ENCODE peak calls at places on chromosomes 11 and 22, in eight cellular contexts. P is fibroblast of villous mesenchyme; D is omental fat pad; I is CD8-positive, alpha-beta T cell; T is thoracic aorta; U is HFF-Myc; H is adrenal gland; V is colonic mucosa. N is an unnamed sample.

GRCh38 chr22:31206896-31207687 is 5.0 kb upstream of the LIMK2 start:
- DNase-seq in V (peak), P (no peak), H (no peak), I (no peak), U (no peak), D (no peak), T (no peak), N (peak)

GRCh38 chr22:27213291-27213690 is 555.9 kb downstream of the MIAT start:
- DNase-seq in P (no peak), H (no peak), I (no peak), D (no peak), U (no peak), T (no peak), V (no peak), N (no peak)

GRCh38 chr11:120722539-120722938 is 211.0 kb downstream of the GRIK4 start:
- DNase-seq in U (no peak), T (no peak), D (no peak), H (no peak), P (no peak), V (no peak), I (no peak), N (no peak)

GRCh38 chr11:8531312-8531711 is 62.7 kb downstream of the STK33 start:
- DNase-seq in P (peak), V (no peak), U (peak), D (no peak), I (no peak), T (no peak), H (no peak), N (no peak)

GRCh38 chr22:30245985-30246901 is at the start of gene LIF:
- DNase-seq in P (peak), I (peak), H (no peak), V (peak), T (no peak), D (no peak), U (no peak), N (peak)

GRCh38 chr11:69361048-69361447 is 67.1 kb downstream of the MYEOV start:
- DNase-seq in V (peak), D (no peak), U (no peak), T (no peak), P (no peak), H (no peak), I (no peak), N (no peak)

GRCh38 chr22:31173386-31174145 is 13.6 kb downstream of the RNF185 start:
- DNase-seq in D (no peak), V (no peak), U (no peak), T (no peak), I (no peak), P (peak), H (no peak), N (no peak)

GRCh38 chr22:26367402-26368245 is 61.4 kb upstream of the ASPHD2 start:
- DNase-seq in U (no peak), H (no peak), P (peak), D (peak), T (no peak), I (peak), V (peak), N (peak)

GRCh38 chr11:126102436-126102894 is 39.8 kb upstream of the CDON start:
- DNase-seq in P (no peak), V (no peak), D (no peak), U (no peak), I (no peak), H (no peak), T (no peak), N (no peak)

GRCh38 chr22:43289551-43289963 is 53.6 kb downstream of the SCUBE1 start:
- DNase-seq in P (peak), D (no peak), V (no peak), H (no peak), I (no peak), T (no peak), U (no peak), N (no peak)

GRCh38 chr22:20268350-20269012 is 363 bp upstream of the RTN4R start:
- DNase-seq in I (peak), H (no peak), D (no peak), P (peak), U (no peak), T (no peak), V (peak), N (peak)

GRCh38 chr11:66417000-66417399 is 3.8 kb upstream of the NPAS4 start:
- DNase-seq in H (no peak), T (no peak), D (no peak), U (no peak), V (no peak), I (no peak), P (no peak), N (no peak)

GRCh38 chr11:32033491-32033890 is 57.4 kb upstream of the RCN1 start:
- DNase-seq in T (no peak), I (no peak), H (no peak), D (no peak), V (no peak), U (no peak), P (no peak), N (no peak)

GRCh38 chr22:44399196-44399837 is 86.6 kb upstream of the SHISAL1 start:
- DNase-seq in P (no peak), V (no peak), H (no peak), U (no peak), I (no peak), D (peak), T (no peak), N (no peak)

GRCh38 chr11:5928811-5929210 is 13.2 kb upstream of the OR56A3 start:
- DNase-seq in T (no peak), V (no peak), P (no peak), D (no peak), H (no peak), U (no peak), I (no peak), N (no peak)

GRCh38 chr11:72780291-72781062 is 13.4 kb downstream of the STARD10 start:
- DNase-seq in T (no peak), U (no peak), H (no peak), V (no peak), D (no peak), I (no peak), P (no peak), N (peak)

GRCh38 chr22:16932577-16932976 is 75.4 kb downstream of the GAB4 start:
- DNase-seq in D (no peak), V (no peak), P (no peak), U (no peak), H (peak), I (no peak), T (no peak), N (no peak)

GRCh38 chr22:44885806-44886360 is 123.9 kb downstream of the PHF21B start:
- DNase-seq in H (no peak), U (no peak), D (no peak), T (no peak), I (no peak), V (no peak), P (no peak), N (no peak)

GRCh38 chr11:122189259-122189658 is 73.2 kb upstream of the BLID start:
- DNase-seq in D (no peak), I (no peak), P (peak), U (peak), V (no peak), T (no peak), H (peak), N (no peak)

GRCh38 chr11:11481371-11481770 is 128.3 kb upstream of the CSNK2A3 start:
- DNase-seq in V (no peak), D (no peak), P (no peak), H (no peak), I (no peak), T (no peak), U (no peak), N (no peak)

GRCh38 chr22:41722496-41722895 is 23.2 kb downstream of the MEI1 start:
- DNase-seq in I (no peak), D (no peak), H (no peak), V (no peak), P (no peak), T (no peak), U (no peak), N (no peak)

GRCh38 chr11:75198278-75198948 is 42.2 kb upstream of the TPBGL start:
- DNase-seq in U (no peak), P (no peak), D (no peak), T (no peak), V (no peak), I (no peak), H (no peak), N (no peak)

GRCh38 chr11:32053151-32053550 is 37.7 kb upstream of the RCN1 start:
- DNase-seq in T (no peak), D (no peak), V (no peak), P (no peak), U (no peak), I (no peak), H (no peak), N (no peak)

GRCh38 chr11:89441606-89442005 is 49.6 kb downstream of the NOX4 start:
- DNase-seq in I (no peak), T (no peak), V (no peak), H (no peak), U (no peak), P (no peak), D (no peak), N (no peak)

GRCh38 chr22:27717094-27717493 is 84.5 kb downstream of the MN1 start:
- DNase-seq in U (no peak), V (no peak), I (no peak), D (no peak), H (no peak), P (no peak), T (no peak), N (no peak)

GRCh38 chr11:111307472-111308108 is 9.2 kb downstream of the POU2AF3 start:
- DNase-seq in H (no peak), T (no peak), U (no peak), P (no peak), V (no peak), I (no peak), D (no peak), N (no peak)

GRCh38 chr11:64067257-64067993 is 31.7 kb downstream of the FLRT1 start:
- DNase-seq in V (no peak), H (no peak), I (peak), U (no peak), T (no peak), P (no peak), D (no peak), N (no peak)

GRCh38 chr11:27317751-27318150 is 45.3 kb downstream of the CCDC34 start:
- DNase-seq in H (peak), D (no peak), V (no peak), I (no peak), U (peak), T (no peak), P (peak), N (no peak)

GRCh38 chr11:69470793-69471192 is 10.7 kb upstream of the LINC01488 start:
- DNase-seq in U (no peak), V (no peak), I (peak), H (no peak), D (no peak), P (no peak), T (no peak), N (peak)

GRCh38 chr22:19645391-19645790 is 68.9 kb upstream of the SEPTIN5 start:
- DNase-seq in I (no peak), H (no peak), V (no peak), U (no peak), D (no peak), T (no peak), P (no peak), N (no peak)

GRCh38 chr11:47330002-47330911 is 22.2 kb downstream of the MYBPC3 start:
- DNase-seq in H (no peak), V (no peak), D (no peak), T (no peak), U (no peak), P (no peak), I (peak), N (no peak)

GRCh38 chr11:66479741-66480115 is 506 bp upstream of the DPP3 start:
- DNase-seq in H (no peak), I (no peak), T (no peak), P (no peak), U (no peak), D (no peak), V (peak), N (no peak)

GRCh38 chr11:88179141-88179540 is 3.9 kb upstream of the RAB38 start:
- DNase-seq in V (no peak), D (no peak), P (peak), H (no peak), I (no peak), T (no peak), U (no peak), N (no peak)

GRCh38 chr11:103257360-103257759 is 148.1 kb downstream of the DYNC2H1 start:
- DNase-seq in U (no peak), I (no peak), D (no peak), T (no peak), H (no peak), V (no peak), P (peak), N (no peak)

GRCh38 chr11:16912607-16913006 is 101.6 kb downstream of the PLEKHA7 start:
- DNase-seq in P (no peak), U (no peak), I (no peak), T (no peak), H (no peak), V (peak), D (no peak), N (peak)

GRCh38 chr11:72012897-72013721 is 14.4 kb downstream of the IL18BP start:
- DNase-seq in H (peak), D (peak), U (no peak), P (peak), T (no peak), V (no peak), I (no peak), N (no peak)

GRCh38 chr11:124900464-124900863 is 2.8 kb upstream of the ROBO4 start:
- DNase-seq in D (no peak), P (peak), I (no peak), T (no peak), U (peak), H (no peak), V (no peak), N (no peak)

GRCh38 chr11:126284829-126285228 is 1.9 kb downstream of the TIRAP start:
- DNase-seq in I (peak), H (peak), U (peak), T (peak), P (peak), V (peak), D (peak), N (no peak)

GRCh38 chr11:12244156-12244555 is 133.2 kb upstream of the PARVA start:
- DNase-seq in H (no peak), T (no peak), I (no peak), U (no peak), P (no peak), V (no peak), D (no peak), N (no peak)

GRCh38 chr22:40449676-40450035 is 79.3 kb downstream of the SGSM3 start:
- DNase-seq in V (no peak), U (peak), H (no peak), P (peak), D (no peak), T (no peak), I (no peak), N (no peak)

GRCh38 chr22:40452730-40453487 is 82.5 kb downstream of the SGSM3 start:
- DNase-seq in P (peak), V (no peak), D (no peak), T (no peak), U (no peak), H (no peak), I (no peak), N (no peak)

GRCh38 chr22:40450651-40451050 is 80.3 kb downstream of the SGSM3 start:
- DNase-seq in T (no peak), U (no peak), V (no peak), P (no peak), D (no peak), H (no peak), I (no peak), N (no peak)

GRCh38 chr22:40453676-40454075 is 83.3 kb downstream of the SGSM3 start:
- DNase-seq in P (peak), I (no peak), U (no peak), T (no peak), V (no peak), H (no peak), D (no peak), N (no peak)

GRCh38 chr22:40451230-40451629 is 80.8 kb downstream of the SGSM3 start:
- DNase-seq in I (no peak), H (no peak), P (no peak), V (no peak), U (no peak), D (no peak), T (no peak), N (no peak)
- TF ChIP-seq CTCF in I (no peak), H (no peak), P (no peak), V (no peak), U (no peak), D (no peak), T (no peak), N (no peak)

GRCh38 chr11:57619331-57619730 is 21.8 kb downstream of the SERPING1 start:
- DNase-seq in T (no peak), D (no peak), U (no peak), V (no peak), H (no peak), I (no peak), P (no peak), N (no peak)
- TF ChIP-seq CTCF in T (no peak), D (no peak), U (peak), V (no peak), H (no peak), I (no peak), P (no peak), N (no peak)

GRCh38 chr11:3667149-3668035 is 3.8 kb downstream of the CHRNA10 start:
- DNase-seq in P (no peak), H (no peak), I (no peak), T (no peak), U (no peak), D (no peak), V (no peak), N (no peak)
- TF ChIP-seq CTCF in P (no peak), H (no peak), I (no peak), T (no peak), U (no peak), D (no peak), V (no peak), N (no peak)

DNA sequence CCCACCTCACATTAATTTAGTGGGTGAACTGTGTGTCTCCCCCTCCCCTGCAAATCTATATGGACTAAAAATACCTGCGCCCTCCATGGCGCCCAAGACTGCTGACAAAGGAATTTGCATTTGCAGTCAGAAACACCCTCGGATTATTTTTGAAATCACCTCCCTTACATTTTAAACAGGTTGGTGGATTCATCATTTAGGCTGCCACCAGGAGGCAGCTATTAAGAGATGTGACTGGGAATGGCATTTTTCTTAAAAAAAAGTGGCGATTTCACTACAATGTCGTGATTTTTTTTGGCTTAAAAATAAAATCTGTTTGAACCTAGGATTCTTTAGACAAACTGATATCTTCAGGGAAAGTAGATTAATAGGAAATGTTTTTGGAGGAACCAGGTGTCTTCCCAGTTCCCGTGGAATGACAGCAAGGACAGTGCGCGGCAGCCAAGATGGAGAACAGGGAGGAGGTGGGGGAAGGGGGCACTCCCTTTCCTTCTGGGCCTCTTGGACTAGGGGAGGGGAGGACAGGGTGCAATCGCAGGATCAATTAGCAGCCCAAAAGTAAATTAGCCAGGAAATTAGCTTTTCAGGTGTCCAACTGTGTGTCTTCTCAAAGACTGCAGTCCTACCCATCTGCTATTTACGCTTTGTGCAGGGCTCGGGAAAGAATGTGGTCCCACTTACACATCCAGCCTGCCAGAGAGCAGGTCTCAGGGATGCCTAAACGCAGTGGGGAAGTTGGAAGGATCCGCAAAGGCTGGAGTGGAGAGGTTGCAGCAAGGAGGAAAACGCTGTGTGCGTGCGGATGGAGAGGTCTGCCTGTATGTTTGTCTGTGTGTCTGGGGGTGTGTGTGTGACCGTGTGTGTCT is 496.4 kb downstream of the NTM start:
- DNase-seq in T (no peak), H (no peak), P (no peak), I (no peak), V (no peak), D (no peak), U (no peak), N (no peak)
- TF ChIP-seq CTCF in T (no peak), H (no peak), P (peak), I (no peak), V (no peak), D (no peak), U (peak), N (no peak)

GRCh38 chr11:84899740-84900139 is 727.4 kb downstream of the DLG2 start:
- DNase-seq in D (no peak), I (no peak), U (peak), P (no peak), V (no peak), T (no peak), H (no peak), N (no peak)
- TF ChIP-seq CTCF in D (no peak), I (no peak), U (peak), P (no peak), V (no peak), T (no peak), H (no peak), N (no peak)

GRCh38 chr11:19459240-19459639 is 218.5 kb upstream of the E2F8 start:
- DNase-seq in I (no peak), T (no peak), P (no peak), H (no peak), D (no peak), V (no peak), U (no peak), N (no peak)

GRCh38 chr11:19455731-19456130 is 215.0 kb upstream of the E2F8 start:
- DNase-seq in D (no peak), P (peak), V (no peak), T (no peak), I (no peak), U (no peak), H (no peak), N (no peak)

GRCh38 chr11:19458231-19458630 is 217.5 kb upstream of the E2F8 start:
- DNase-seq in T (no peak), U (no peak), D (no peak), P (no peak), V (no peak), H (no peak), I (no peak), N (no peak)

GRCh38 chr11:19460718-19461405 is 220.1 kb upstream of the E2F8 start:
- DNase-seq in V (peak), D (peak), I (no peak), H (peak), P (peak), U (no peak), T (no peak), N (peak)

DNA sequence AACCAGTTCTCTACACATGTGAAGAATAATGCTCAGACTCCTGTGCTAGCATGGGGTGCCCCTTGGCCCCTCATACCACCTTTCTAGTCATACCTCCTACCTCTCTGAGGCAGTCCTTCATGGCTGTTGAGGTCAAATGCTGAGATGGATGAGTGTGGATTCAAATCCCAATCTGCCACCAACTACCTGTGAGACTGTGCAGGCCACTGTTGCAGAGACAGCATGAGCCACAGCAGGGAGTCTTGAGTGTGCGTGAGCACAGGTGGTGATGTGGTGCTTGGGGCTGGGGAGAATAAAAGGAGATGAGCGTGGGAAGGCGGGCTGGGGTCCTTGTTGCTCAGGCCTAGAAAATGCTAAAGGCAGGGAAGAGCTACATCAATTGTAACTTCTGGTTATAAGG is 218.0 kb upstream of the E2F8 start:
- DNase-seq in P (no peak), T (no peak), H (no peak), I (no peak), V (no peak), U (no peak), D (no peak), N (no peak)
- TF ChIP-seq CTCF in P (no peak), T (no peak), H (no peak), I (no peak), V (no peak), U (no peak), D (no peak), N (no peak)

GRCh38 chr11:132312616-132313210 is 942.3 kb downstream of the NTM start:
- DNase-seq in P (peak), I (no peak), V (no peak), H (no peak), T (no peak), D (no peak), U (peak), N (no peak)
- TF ChIP-seq CTCF in P (peak), I (no peak), V (peak), H (no peak), T (no peak), D (no peak), U (peak), N (no peak)

N was measured in mucosa of descending colon.